ENCODE peak calls at places on chromosomes 4 and X, in ten cellular contexts. K is substantia nigra; N is GM10248; I is germinal center; G is naive thymus-derived CD4-positive, alpha-beta T cell; E is AG08395; H is astrocyte of the hippocampus; Y is lower leg skin; T is lower lobe of right lung; A is tibial artery. D is an unnamed sample.
A peak's percentile ranks its signal among the peaks of the same experiment; 100 is the strongest.

GRCh38 chr4:175413561-175413960 is 398.5 kb downstream of the GPM6A start:
- DNase-seq in K (no peak), N (no peak), I (no peak), G (no peak), E (no peak), H (peak; percentile 93), Y (no peak), T (no peak), A (no peak), D (no peak)

GRCh38 chr4:141900841-141901240 is 264.5 kb downstream of the IL15 start:
- DNase-seq in K (no peak), N (no peak), I (no peak), G (no peak), E (no peak), H (no peak), Y (no peak), T (no peak), A (no peak), D (no peak)

GRCh38 chrX:10341309-10341708 is 184.5 kb downstream of the CLCN4 start:
- DNase-seq in K (no peak), N (no peak), I (no peak), G (no peak), E (no peak), H (peak; percentile 14), Y (no peak), T (no peak), A (no peak), D (no peak)

GRCh38 chr4:85149656-85150055 is 183.2 kb upstream of the WDFY3 start:
- DNase-seq in K (no peak), N (no peak), I (no peak), G (no peak), E (peak; percentile 18), H (peak; percentile 10), Y (no peak), T (no peak), A (no peak), D (no peak)

GRCh38 chrX:149469406-149469805 is 35.7 kb downstream of the IDS start:
- DNase-seq in K (no peak), N (no peak), I (no peak), G (no peak), E (no peak), H (no peak), Y (no peak), T (no peak), A (no peak), D (no peak)

GRCh38 chrX:130110379-130111219 is at the start of gene ELF4:
- DNase-seq in K (no peak), N (peak; percentile 74), I (peak; percentile 71), G (no peak), E (peak; percentile 59), H (peak; percentile 69), Y (no peak), T (peak; percentile 62), A (no peak), D (peak; percentile 71)

GRCh38 chr4:163090997-163091684 is 75.5 kb downstream of the NAF1 start:
- DNase-seq in K (no peak), N (no peak), I (no peak), G (no peak), E (no peak), H (no peak), Y (no peak), T (no peak), A (no peak), D (no peak)

GRCh38 chrX:71533514-71533849 is 578 bp downstream of the OGT start:
- DNase-seq in K (no peak), N (no peak), I (no peak), G (no peak), E (no peak), H (peak; percentile 13), Y (no peak), T (no peak), A (no peak), D (no peak)

GRCh38 chr4:153062652-153063168 is 126.6 kb downstream of the FHDC1 start:
- DNase-seq in K (no peak), N (no peak), I (no peak), G (no peak), E (no peak), H (no peak), Y (no peak), T (no peak), A (no peak), D (no peak)

GRCh38 chrX:104435249-104435648 is 130.8 kb upstream of the IL1RAPL2 start:
- DNase-seq in K (no peak), N (no peak), I (no peak), G (no peak), E (no peak), H (no peak), Y (no peak), T (no peak), A (no peak), D (no peak)

GRCh38 chr4:82560853-82561744 is 689 bp downstream of the TMEM150C start:
- DNase-seq in K (no peak), N (no peak), I (peak; percentile 8), G (no peak), E (no peak), H (peak; percentile 48), Y (no peak), T (no peak), A (no peak), D (no peak)

GRCh38 chrX:66677430-66677829 is 38.6 kb upstream of the EDA2R start:
- DNase-seq in K (no peak), N (no peak), I (no peak), G (no peak), E (no peak), H (no peak), Y (no peak), T (no peak), A (no peak), D (no peak)

GRCh38 chrX:30504309-30504708 is 73.3 kb downstream of the TASL start:
- DNase-seq in K (no peak), N (peak; percentile 13), I (no peak), G (no peak), E (peak; percentile 35), H (peak; percentile 54), Y (no peak), T (no peak), A (no peak), D (no peak)

GRCh38 chrX:11215191-11215921 is 77.9 kb upstream of the AMELX start:
- DNase-seq in K (no peak), N (no peak), I (no peak), G (no peak), E (no peak), H (no peak), Y (no peak), T (no peak), A (no peak), D (no peak)

GRCh38 chr4:60913026-60913425 is 287.1 kb upstream of the ADGRL3 start:
- DNase-seq in K (no peak), N (no peak), I (no peak), G (no peak), E (no peak), H (no peak), Y (no peak), T (no peak), A (no peak), D (no peak)

GRCh38 chrX:7127058-7127457 is 20.5 kb upstream of the STS start:
- DNase-seq in K (no peak), N (no peak), I (no peak), G (no peak), E (no peak), H (peak; percentile 44), Y (no peak), T (no peak), A (no peak), D (no peak)

GRCh38 chr4:87985887-87986200 is 10.3 kb downstream of the SPP1 start:
- DNase-seq in K (no peak), N (no peak), I (no peak), G (no peak), E (no peak), H (no peak), Y (no peak), T (no peak), A (no peak), D (no peak)

GRCh38 chr4:119044919-119045318 is 90.7 kb upstream of the MYOZ2 start:
- DNase-seq in K (no peak), N (no peak), I (no peak), G (no peak), E (no peak), H (no peak), Y (no peak), T (no peak), A (no peak), D (no peak)

GRCh38 chr4:4362991-4363697 is 23.8 kb upstream of the NSG1 start:
- DNase-seq in K (no peak), N (no peak), I (no peak), G (no peak), E (peak; percentile 20), H (peak; percentile 33), Y (no peak), T (no peak), A (no peak), D (no peak)

GRCh38 chr4:52037730-52038108 is 380 bp downstream of the SGCB start:
- DNase-seq in K (peak; percentile 69), N (no peak), I (peak; percentile 34), G (no peak), E (peak; percentile 48), H (peak; percentile 71), Y (no peak), T (no peak), A (peak; percentile 29), D (no peak)

GRCh38 chr4:891747-892146 is 40.4 kb downstream of the GAK start:
- DNase-seq in K (no peak), N (no peak), I (no peak), G (no peak), E (no peak), H (no peak), Y (no peak), T (no peak), A (no peak), D (no peak)

GRCh38 chr4:7393491-7394183 is 41.1 kb downstream of the PSAPL1 start:
- DNase-seq in K (no peak), N (no peak), I (no peak), G (no peak), E (no peak), H (no peak), Y (no peak), T (peak; percentile 18), A (no peak), D (no peak)

GRCh38 chr4:7375427-7375826 is 59.3 kb downstream of the PSAPL1 start:
- DNase-seq in K (no peak), N (no peak), I (no peak), G (no peak), E (peak; percentile 86), H (no peak), Y (peak; percentile 22), T (peak; percentile 39), A (peak; percentile 35), D (no peak)

GRCh38 chr4:73721419-73721818 is 18.9 kb upstream of the CXCL8 start:
- DNase-seq in K (no peak), N (no peak), I (no peak), G (no peak), E (peak; percentile 62), H (no peak), Y (no peak), T (no peak), A (no peak), D (no peak)

GRCh38 chr4:80333121-80333520 is 2.4 kb upstream of the CFAP299 start:
- DNase-seq in K (no peak), N (no peak), I (no peak), G (no peak), E (no peak), H (no peak), Y (no peak), T (no peak), A (no peak), D (no peak)

GRCh38 chrX:111467896-111468295 is 43.5 kb upstream of the SERTM2 start:
- DNase-seq in K (no peak), N (no peak), I (no peak), G (no peak), E (no peak), H (peak; percentile 18), Y (peak; percentile 13), T (peak; percentile 28), A (peak; percentile 39), D (no peak)

GRCh38 chr4:112145326-112145819 is at the start of gene FAM241A:
- DNase-seq in K (peak; percentile 64), N (peak; percentile 95), I (peak; percentile 97), G (peak; percentile 92), E (peak; percentile 97), H (peak; percentile 91), Y (peak; percentile 71), T (peak; percentile 89), A (peak; percentile 88), D (peak; percentile 97)

GRCh38 chr4:115154826-115155225 is 41.4 kb upstream of the NDST4 start:
- DNase-seq in K (no peak), N (no peak), I (no peak), G (no peak), E (peak; percentile 62), H (peak; percentile 16), Y (no peak), T (no peak), A (no peak), D (no peak)

D was measured in activated T-cell treated with anti-CD3 and anti-CD28 coated beads, Interleukin-2, amount 50 U/mL, for 1 hour.